ENCODE peak calls at places on chromosomes 3 and 15, in six cellular contexts. O is cardiac muscle cell, I is right cardiac atrium, Y is GM23248, F is stomach, B is upper lobe of right lung. E is an unnamed sample.

GRCh38 chr3:58122936-58123700 is 87.7 kb downstream of the DNASE1L3 start:
- DNase-seq in I (no peak), O (no peak), Y (no peak), F (no peak), B (no peak), E (no peak)

GRCh38 chr3:100756441-100756840 is 47.1 kb downstream of the TFG start:
- DNase-seq in O (no peak), I (peak; percentile 57), F (no peak), B (no peak), Y (no peak), E (no peak)

GRCh38 chr3:130849111-130849552 is 44.8 kb upstream of the ATP2C1 start:
- DNase-seq in F (peak; percentile 91), B (peak; percentile 70), Y (no peak), O (no peak), I (no peak), E (no peak)

GRCh38 chr3:168909260-168909659 is 754.3 kb downstream of the MECOM start:
- DNase-seq in Y (peak; percentile 14), I (no peak), B (no peak), F (no peak), O (no peak), E (no peak)

GRCh38 chr3:153379516-153379915 is 217.5 kb downstream of the RAP2B start:
- DNase-seq in Y (peak; percentile 18), O (no peak), I (no peak), B (no peak), F (no peak), E (no peak)

GRCh38 chr3:171772427-171773056 is 37.7 kb downstream of the PLD1 start:
- DNase-seq in Y (peak; percentile 85), F (peak; percentile 60), I (peak; percentile 60), B (no peak), O (peak; percentile 73), E (peak; percentile 33)

GRCh38 chr3:196111939-196112386 is 30.1 kb upstream of the TFRC start:
- DNase-seq in O (no peak), I (no peak), B (no peak), F (no peak), Y (no peak), E (no peak)

GRCh38 chr3:150202696-150203095 is 205.4 kb upstream of the TSC22D2 start:
- DNase-seq in O (no peak), B (no peak), Y (no peak), F (no peak), I (no peak), E (no peak)

GRCh38 chr15:71366522-71366921 is 251.3 kb downstream of the THSD4 start:
- DNase-seq in Y (no peak), B (no peak), O (no peak), F (no peak), I (no peak), E (no peak)

GRCh38 chr3:32412887-32413286 is 21.2 kb downstream of the CMTM7 start:
- DNase-seq in Y (no peak), O (no peak), I (no peak), F (no peak), B (no peak), E (no peak)

GRCh38 chr3:32410367-32411246 is 19.0 kb downstream of the CMTM7 start:
- DNase-seq in O (no peak), F (no peak), I (no peak), Y (no peak), B (no peak), E (no peak)

GRCh38 chr3:32411442-32411841 is 19.8 kb downstream of the CMTM7 start:
- DNase-seq in F (no peak), I (no peak), Y (no peak), B (no peak), O (no peak), E (no peak)

GRCh38 chr3:32414527-32415202 is 23.0 kb downstream of the CMTM7 start:
- DNase-seq in Y (no peak), O (no peak), B (no peak), I (no peak), F (peak; percentile 39), E (no peak)

GRCh38 chr3:32413845-32414526 is 22.3 kb downstream of the CMTM7 start:
- DNase-seq in I (no peak), F (no peak), B (no peak), Y (no peak), O (no peak), E (no peak)
- H3K27ac ChIP-seq in I (peak overlapping the region; percentile 58), F (no peak overlapping the region), B (no peak overlapping the region), Y (no peak overlapping the region), O (no peak overlapping the region), E (no peak overlapping the region)

GRCh38 chr3:9806688-9807589 is 3.1 kb upstream of the TTLL3 start:
- DNase-seq in I (no peak), Y (no peak), O (no peak), B (no peak), F (no peak), E (no peak)
- H3K27ac ChIP-seq in I (no peak overlapping the region), Y (peak overlapping the region; percentile 8), O (peak overlapping the region; percentile 21), B (no peak overlapping the region), F (no peak overlapping the region), E (no peak overlapping the region)

GRCh38 chr15:65638107-65638506 is 16.4 kb downstream of the SLC24A1 start:
- DNase-seq in F (no peak), O (peak; percentile 31), I (no peak), B (no peak), Y (no peak), E (no peak)

GRCh38 chr15:65641723-65642475 is 20.2 kb downstream of the SLC24A1 start:
- DNase-seq in Y (no peak), I (no peak), B (no peak), F (no peak), O (no peak), E (no peak)

GRCh38 chr15:65638681-65639089 is 16.9 kb downstream of the SLC24A1 start:
- DNase-seq in O (peak; percentile 81), Y (peak; percentile 82), F (no peak), I (no peak), B (no peak), E (peak; percentile 14)

GRCh38 chr15:65642588-65642987 is 20.9 kb downstream of the SLC24A1 start:
- DNase-seq in B (no peak), I (no peak), Y (no peak), F (no peak), O (no peak), E (no peak)

DNA sequence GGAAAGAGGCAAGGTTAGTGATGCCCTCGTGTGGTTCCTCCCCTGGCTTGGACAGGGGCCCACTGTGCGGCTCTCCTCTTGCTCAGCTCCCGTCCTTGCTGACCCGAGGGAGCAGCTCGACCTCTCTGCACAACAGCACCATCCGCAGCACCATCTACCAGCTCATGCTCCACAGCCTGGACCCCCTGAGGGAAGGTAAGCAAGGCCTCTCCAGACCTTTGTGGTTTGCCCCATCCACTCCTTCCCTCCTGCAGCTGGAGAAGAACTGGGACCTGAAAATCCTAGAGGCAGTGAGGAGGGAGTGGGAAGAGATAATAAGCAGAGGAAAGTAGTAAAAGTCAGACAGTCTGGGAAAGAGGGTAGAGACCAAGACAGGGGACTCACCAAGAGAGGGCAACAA is 17.8 kb downstream of the SLC24A1 start:
- DNase-seq in I (no peak), B (no peak), F (no peak), Y (no peak), O (no peak), E (no peak)
- H3K27ac ChIP-seq in I (no peak overlapping the region), B (no peak overlapping the region), F (no peak overlapping the region), Y (no peak overlapping the region), O (no peak overlapping the region), E (no peak overlapping the region)

DNA sequence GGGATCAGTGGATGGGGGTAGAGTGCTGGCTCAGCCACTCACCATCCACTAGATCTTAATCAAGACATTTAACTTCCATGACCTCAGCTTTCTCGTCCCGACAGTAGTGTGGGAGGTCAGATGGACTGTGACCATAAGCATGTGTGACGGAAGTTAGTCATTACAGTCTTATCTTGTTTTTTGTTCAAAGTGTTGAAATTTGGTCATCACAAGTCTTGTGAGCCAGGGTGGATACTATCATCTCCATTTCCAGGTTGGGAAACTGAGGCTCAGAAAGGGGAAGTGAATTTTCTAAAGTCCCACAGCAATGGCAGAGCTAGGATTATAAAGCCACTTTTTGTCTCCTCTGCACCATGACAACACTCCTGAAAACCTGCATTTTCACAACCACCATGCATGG is 32.0 kb upstream of the ITGA11 start:
- DNase-seq in F (no peak), O (no peak), I (no peak), B (no peak), Y (peak; percentile 69), E (no peak)
- H3K27ac ChIP-seq in F (no peak overlapping the region), O (no peak overlapping the region), I (no peak overlapping the region), B (no peak overlapping the region), Y (peak overlapping the region; percentile 59), E (no peak overlapping the region)

GRCh38 chr15:89104172-89104564 is 15.9 kb downstream of the ABHD2 start:
- DNase-seq in O (no peak), F (no peak), I (no peak), Y (peak; percentile 69), B (no peak), E (no peak)
- H3K27ac ChIP-seq in O (no peak overlapping the region), F (peak overlapping the region; percentile 51), I (peak overlapping the region; percentile 98), Y (peak overlapping the region; percentile 79), B (peak overlapping the region; percentile 61), E (peak overlapping the region; percentile 10)

DNA sequence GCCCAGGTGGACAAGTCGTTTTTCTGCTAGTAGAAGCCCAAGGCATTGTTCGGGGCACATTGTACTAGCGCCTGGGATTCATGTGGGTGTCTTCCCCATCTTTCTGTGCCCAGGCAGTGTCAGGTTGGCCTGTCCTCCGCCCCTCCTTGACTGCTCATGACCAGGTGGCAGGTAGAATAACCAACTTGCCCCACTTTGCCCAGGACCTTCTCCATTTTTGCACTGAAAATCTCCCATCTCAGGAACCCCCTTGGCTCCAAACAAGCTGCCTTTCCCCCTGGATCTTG is 33.9 kb downstream of the PLA2G4D start:
- DNase-seq in B (no peak), Y (no peak), F (no peak), O (no peak), I (no peak), E (no peak)
- H3K27ac ChIP-seq in B (no peak overlapping the region), Y (no peak overlapping the region), F (no peak overlapping the region), O (no peak overlapping the region), I (no peak overlapping the region), E (no peak overlapping the region)